ENCODE peak calls at places on chromosome 1, in eight cellular contexts. B is heart left ventricle, R is fibroblast of pulmonary artery, F is cardiac muscle cell, C is left ventricle myocardium inferior, Z is tibial artery, W is foreskin fibroblast, O is SJSA1. L is an unnamed sample.

GRCh38 chr1:218390625-218391024 is 45.5 kb downstream of the TGFB2 start:
- DNase-seq in R (peak), O (no peak), F (peak), B (no peak), W (peak), C (no peak), Z (no peak), L (no peak)

GRCh38 chr1:93399781-93400180 is 48.1 kb upstream of the FNBP1L start:
- DNase-seq in W (no peak), Z (no peak), O (no peak), B (no peak), F (no peak), C (no peak), R (no peak), L (no peak)

GRCh38 chr1:26998319-26999300 is 5.1 kb downstream of the TRNP1 start:
- DNase-seq in Z (no peak), F (no peak), W (peak), O (peak), B (no peak), R (no peak), C (no peak), L (no peak)

GRCh38 chr1:212317916-212318315 is 32.7 kb downstream of the PPP2R5A start:
- DNase-seq in W (no peak), R (no peak), B (no peak), F (no peak), C (no peak), O (no peak), Z (no peak), L (no peak)

GRCh38 chr1:240000634-240001033 is 91.0 kb upstream of the FMN2 start:
- DNase-seq in W (peak), Z (no peak), R (peak), C (no peak), O (no peak), F (no peak), B (no peak), L (no peak)

GRCh38 chr1:204818998-204819397 is 51.7 kb upstream of the NFASC start:
- DNase-seq in W (no peak), Z (no peak), O (no peak), R (no peak), C (no peak), B (peak), F (no peak), L (no peak)

GRCh38 chr1:230067871-230068814 is 1.1 kb downstream of the GALNT2 start:
- DNase-seq in W (no peak), R (no peak), C (peak), B (peak), Z (peak), F (peak), O (peak), L (peak)

GRCh38 chr1:87689487-87689886 is 360.8 kb downstream of the LMO4 start:
- DNase-seq in W (no peak), B (no peak), C (no peak), Z (no peak), R (no peak), F (no peak), O (no peak), L (no peak)

GRCh38 chr1:244796719-244797406 is 38.6 kb upstream of the COX20 start:
- DNase-seq in W (peak), O (peak), R (peak), B (peak), C (no peak), Z (peak), F (peak), L (no peak)

GRCh38 chr1:37858931-37859506 is 373 bp downstream of the MTF1 start:
- DNase-seq in W (peak), O (no peak), B (no peak), R (peak), C (no peak), Z (no peak), F (no peak), L (peak)

GRCh38 chr1:235079443-235079967 is 49.1 kb downstream of the TOMM20 start:
- DNase-seq in R (no peak), O (no peak), Z (no peak), B (peak), F (no peak), C (no peak), W (no peak), L (peak)

GRCh38 chr1:215064327-215064726 is 18.2 kb upstream of the KCNK2 start:
- DNase-seq in Z (no peak), F (no peak), W (no peak), O (no peak), B (no peak), C (no peak), R (no peak), L (no peak)

GRCh38 chr1:32872189-32872898 is 1.6 kb upstream of the FNDC5 start:
- DNase-seq in W (no peak), R (peak), F (peak), O (peak), Z (peak), B (peak), C (peak), L (peak)

GRCh38 chr1:34292472-34292871 is 115.8 kb downstream of the C1orf94 start:
- DNase-seq in W (no peak), B (no peak), C (no peak), Z (no peak), O (no peak), F (no peak), R (no peak), L (no peak)

GRCh38 chr1:107058245-107059032 is 2.0 kb downstream of the PRMT6 start:
- DNase-seq in R (no peak), C (no peak), B (no peak), F (no peak), W (no peak), Z (no peak), O (no peak), L (no peak)

GRCh38 chr1:181318858-181319235 is 164.5 kb upstream of the CACNA1E start:
- DNase-seq in C (no peak), F (no peak), Z (no peak), B (no peak), W (peak), O (no peak), R (no peak), L (no peak)

GRCh38 chr1:71049951-71050598 is 2.5 kb upstream of the PTGER3 start:
- DNase-seq in W (peak), F (peak), Z (no peak), B (no peak), O (peak), C (no peak), R (peak), L (no peak)

GRCh38 chr1:2248854-2249558 is 20.9 kb downstream of the SKI start:
- DNase-seq in R (no peak), W (no peak), Z (no peak), C (no peak), F (no peak), B (no peak), O (no peak), L (no peak)

GRCh38 chr1:92329356-92330129 is 30.7 kb downstream of the RPAP2 start:
- DNase-seq in F (no peak), O (peak), R (peak), B (no peak), Z (no peak), C (no peak), W (peak), L (no peak)

GRCh38 chr1:36805979-36806640 is 228.2 kb downstream of the GRIK3 start:
- DNase-seq in F (no peak), Z (no peak), R (no peak), O (no peak), B (no peak), C (no peak), W (no peak), L (no peak)

GRCh38 chr1:46489169-46489637 is 433 bp upstream of the DMBX1 start:
- DNase-seq in C (no peak), Z (no peak), O (no peak), R (no peak), F (no peak), W (no peak), B (no peak), L (no peak)

GRCh38 chr1:45492691-45493090 is 1.7 kb upstream of the TESK2 start:
- DNase-seq in B (no peak), R (no peak), C (no peak), Z (no peak), O (no peak), F (no peak), W (no peak), L (no peak)

GRCh38 chr1:235597867-235598553 is 51.6 kb downstream of the GNG4 start:
- DNase-seq in W (peak), B (no peak), C (no peak), Z (no peak), R (peak), F (peak), O (peak), L (peak)

DNA sequence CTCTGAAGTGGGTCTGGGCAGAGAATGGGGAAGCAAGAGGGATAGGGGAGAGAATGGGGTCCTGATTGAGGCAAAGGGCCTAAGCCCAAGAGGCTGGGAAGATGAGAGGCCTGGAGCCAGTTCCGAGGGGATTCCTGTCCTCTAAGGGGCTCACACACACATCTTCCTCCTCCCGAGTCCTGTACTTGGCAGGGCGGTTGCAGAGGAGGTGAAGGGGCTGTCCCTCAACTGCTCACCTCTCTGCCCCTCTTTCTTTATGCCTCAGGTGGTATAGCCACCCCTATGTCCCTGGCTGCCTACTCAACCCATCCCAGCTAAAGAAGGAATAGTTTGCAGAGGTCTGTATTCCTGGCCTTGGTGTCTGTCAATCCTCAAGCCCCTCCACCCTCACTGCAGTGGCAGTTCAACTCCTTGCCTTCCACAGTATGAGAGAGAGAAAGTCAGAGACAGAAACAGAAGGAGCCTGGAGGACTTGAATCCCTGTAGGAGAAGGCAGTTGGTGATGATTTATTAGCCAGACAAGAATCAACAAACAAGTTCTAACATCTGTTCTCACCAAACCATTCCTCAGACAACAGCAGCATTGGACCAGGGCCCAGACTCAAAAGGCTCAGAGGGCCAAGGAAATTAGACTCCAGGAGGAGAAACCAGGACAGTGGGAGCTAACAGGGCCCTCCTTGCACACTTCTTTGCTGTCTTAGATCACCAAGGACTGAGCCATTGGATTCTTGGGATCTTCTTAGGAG is 10.7 kb downstream of the SH2D2A start:
- DNase-seq in R (peak), B (peak), F (no peak), C (peak), W (peak), O (no peak), Z (peak), L (no peak)
- H3K4me3 ChIP-seq in R (no peak), B (no peak), F (no peak), C (no peak), W (no peak), O (no peak), Z (no peak), L (no peak)

DNA sequence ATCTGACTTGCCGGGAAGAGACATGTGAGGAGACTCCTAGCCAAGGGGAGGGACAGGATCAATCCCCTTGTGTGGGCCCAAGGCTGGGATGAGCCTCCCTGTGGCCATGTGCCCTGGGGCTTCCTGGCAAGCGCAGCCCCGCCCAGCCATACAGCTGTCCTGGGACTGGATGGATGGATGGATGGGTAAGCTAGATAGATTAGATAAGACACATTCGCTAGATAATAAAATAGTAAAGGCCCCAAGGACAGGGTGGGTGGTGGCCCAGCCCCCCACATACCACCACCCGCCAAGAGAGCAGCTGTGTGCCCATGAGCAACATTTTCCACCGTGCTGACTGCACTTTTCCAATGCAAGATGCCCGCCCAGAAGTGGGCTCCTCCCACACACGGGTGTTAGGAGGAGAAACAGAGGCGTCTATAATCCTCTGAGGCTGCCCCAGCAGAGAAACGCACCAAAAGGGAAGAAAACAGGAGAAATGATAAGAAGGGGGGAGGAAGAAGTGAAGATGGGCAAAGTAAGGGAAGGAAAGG is 25.1 kb downstream of the ZBTB17 start:
- DNase-seq in W (peak), R (peak), F (no peak), O (peak), Z (peak), C (no peak), B (no peak), L (peak)
- H3K4me3 ChIP-seq in W (no peak), R (no peak), F (no peak), O (no peak), Z (no peak), C (no peak), B (no peak), L (no peak)

GRCh38 chr1:225481738-225482137 is 53.9 kb upstream of the LBR start:
- DNase-seq in C (no peak), F (no peak), O (no peak), R (no peak), W (no peak), Z (no peak), B (no peak), L (no peak)
- H3K4me3 ChIP-seq in C (no peak), F (no peak), O (no peak), R (no peak), W (no peak), Z (no peak), B (no peak), L (no peak)

GRCh38 chr1:53967409-53968124 is 21.4 kb downstream of the LRRC42 start:
- DNase-seq in B (no peak), F (no peak), Z (no peak), C (no peak), R (no peak), W (no peak), O (no peak), L (no peak)
- H3K4me3 ChIP-seq in B (no peak), F (no peak), Z (no peak), C (no peak), R (no peak), W (no peak), O (no peak), L (no peak)

DNA sequence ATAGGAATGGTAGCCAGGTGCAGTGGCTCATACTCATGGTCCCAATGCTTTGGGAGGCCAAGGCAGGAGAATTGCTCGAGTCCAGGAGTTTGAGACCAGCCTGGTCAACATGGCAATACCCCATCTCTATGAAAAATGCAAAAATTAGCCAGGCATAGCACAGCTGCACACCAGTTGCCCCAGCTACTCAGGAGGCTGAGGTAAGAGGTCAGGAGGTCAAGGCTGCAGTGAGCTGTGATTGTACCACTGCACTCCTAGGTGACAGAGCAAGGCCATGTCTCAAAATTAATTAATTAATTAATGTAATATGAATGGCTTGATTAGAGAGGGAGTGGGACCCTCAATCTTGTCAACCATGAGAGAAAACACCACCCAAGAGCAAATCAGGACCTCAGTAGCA is 198.7 kb upstream of the DUSP10 start:
- DNase-seq in C (no peak), F (no peak), R (no peak), B (no peak), Z (no peak), O (no peak), W (no peak), L (no peak)
- H3K4me3 ChIP-seq in C (no peak), F (no peak), R (no peak), B (no peak), Z (no peak), O (no peak), W (no peak), L (no peak)

DNA sequence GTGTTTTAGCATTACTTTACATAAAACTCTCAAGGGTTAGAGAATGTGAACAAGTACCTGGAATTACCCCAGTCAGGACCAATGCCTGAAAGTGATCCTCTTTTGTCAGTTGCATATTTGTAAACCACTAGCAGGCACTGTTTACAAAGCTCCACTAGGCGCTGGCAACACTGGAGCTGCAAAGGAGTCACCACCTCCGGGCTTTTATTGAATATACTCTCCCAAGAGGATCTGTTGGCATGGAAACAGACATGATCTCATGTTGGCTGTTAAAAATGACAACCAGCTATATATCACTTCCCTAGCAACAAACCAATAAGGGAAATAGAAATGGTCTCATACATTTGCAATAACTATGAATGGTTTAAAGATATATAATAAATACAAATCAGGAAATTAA is 116.0 kb downstream of the TTLL7 start:
- DNase-seq in Z (no peak), R (peak), F (no peak), O (peak), B (peak), C (no peak), W (peak), L (no peak)
- H3K4me3 ChIP-seq in Z (no peak), R (no peak), F (no peak), O (no peak), B (no peak), C (no peak), W (no peak), L (no peak)

DNA sequence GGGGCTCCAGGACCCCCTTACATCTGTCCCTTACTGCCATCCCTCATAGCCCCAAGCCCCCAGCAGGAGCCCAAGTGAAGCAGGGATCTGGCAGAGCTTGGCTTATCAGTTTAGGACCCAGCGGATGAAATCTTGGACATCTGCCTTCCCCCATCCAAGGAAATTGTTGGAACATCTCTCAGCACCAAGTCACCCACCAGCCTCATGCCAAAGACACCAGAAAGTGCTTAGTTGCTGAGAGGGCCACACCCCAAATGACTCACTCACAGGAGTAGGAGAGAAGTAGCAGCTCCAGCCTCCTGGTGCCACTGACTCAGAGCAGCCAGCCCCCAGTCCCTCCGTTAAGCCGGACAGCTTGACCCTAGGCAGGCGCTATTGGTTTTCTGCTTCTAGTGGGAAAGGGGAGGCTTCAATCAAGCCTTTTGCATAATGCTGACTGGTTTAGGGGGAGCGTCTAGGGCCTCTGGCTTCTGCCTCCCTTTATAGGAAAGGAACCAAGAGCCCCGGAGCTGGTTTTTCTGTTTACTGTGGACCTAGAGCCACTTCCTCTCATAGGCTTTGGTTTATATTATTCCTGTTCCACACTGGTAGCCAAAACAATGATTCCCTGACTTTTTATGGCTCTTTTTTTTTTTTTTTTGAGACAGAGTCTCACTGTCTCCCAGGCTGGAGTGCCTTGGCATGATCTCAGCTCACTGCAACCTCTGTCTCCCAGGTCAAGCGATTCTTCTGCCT is 114.2 kb upstream of the IPO9 start:
- DNase-seq in O (peak), R (peak), B (peak), Z (peak), W (peak), F (peak), C (peak), L (peak)
- H3K4me3 ChIP-seq in O (no peak), R (no peak), B (no peak), Z (peak), W (no peak), F (no peak), C (peak), L (no peak)

GRCh38 chr1:47895436-47895835 is 101.7 kb downstream of the TRABD2B start:
- DNase-seq in B (no peak), W (no peak), R (no peak), F (no peak), O (no peak), Z (no peak), C (no peak), L (no peak)
- H3K4me3 ChIP-seq in B (no peak), W (no peak), R (no peak), F (no peak), O (no peak), Z (no peak), C (no peak), L (no peak)

L was measured in aorta.